ENCODE peak calls at places on chromosomes 7 and 10, in six cellular contexts. One of them, this sample, is unnamed.

GRCh38 chr10:31808258-31809218 is 120.1 kb downstream of the ARHGAP12 start:
- DNase-seq in PC-9: no peak
- DNase-seq in CD14-positive monocyte: no peak
- DNase-seq in Calu3: no peak
- DNase-seq in kidney epithelial cell: no peak
- DNase-seq in fibroblast of lung: peak; percentile 70
- DNase-seq in this sample: no peak

GRCh38 chr10:10587744-10588393 is 429.8 kb upstream of the CELF2 start:
- DNase-seq in kidney epithelial cell: no peak
- DNase-seq in PC-9: no peak
- DNase-seq in Calu3: no peak
- DNase-seq in CD14-positive monocyte: no peak
- DNase-seq in fibroblast of lung: no peak
- DNase-seq in this sample: no peak

GRCh38 chr10:86253171-86254072 is 113.2 kb downstream of the GRID1 start:
- DNase-seq in Calu3: no peak
- DNase-seq in PC-9: no peak
- DNase-seq in CD14-positive monocyte: no peak
- DNase-seq in kidney epithelial cell: no peak
- DNase-seq in fibroblast of lung: no peak
- DNase-seq in this sample: peak; percentile 79

GRCh38 chr7:135154734-135155133 is 6.9 kb downstream of the TMEM140 start:
- DNase-seq in CD14-positive monocyte: no peak
- DNase-seq in kidney epithelial cell: no peak
- DNase-seq in Calu3: no peak
- DNase-seq in fibroblast of lung: no peak
- DNase-seq in PC-9: no peak
- DNase-seq in this sample: no peak

GRCh38 chr10:4825456-4825867 is 545 bp upstream of the AKR1E2 start:
- DNase-seq in fibroblast of lung: no peak
- DNase-seq in PC-9: no peak
- DNase-seq in CD14-positive monocyte: no peak
- DNase-seq in kidney epithelial cell: no peak
- DNase-seq in Calu3: no peak
- DNase-seq in this sample: no peak

GRCh38 chr10:48331436-48331835 is 25.0 kb downstream of the MAPK8 start:
- DNase-seq in Calu3: no peak
- DNase-seq in kidney epithelial cell: no peak
- DNase-seq in fibroblast of lung: no peak
- DNase-seq in PC-9: peak; percentile 46
- DNase-seq in CD14-positive monocyte: no peak
- DNase-seq in this sample: no peak

GRCh38 chr10:121157998-121158397 is 306.8 kb downstream of the WDR11 start:
- DNase-seq in Calu3: peak; percentile 40
- DNase-seq in CD14-positive monocyte: peak; percentile 54
- DNase-seq in kidney epithelial cell: no peak
- DNase-seq in PC-9: no peak
- DNase-seq in fibroblast of lung: peak; percentile 65
- DNase-seq in this sample: no peak

GRCh38 chr7:42691030-42691639 is 220.7 kb downstream of the C7orf25 start:
- DNase-seq in kidney epithelial cell: peak; percentile 19
- DNase-seq in PC-9: no peak
- DNase-seq in Calu3: no peak
- DNase-seq in fibroblast of lung: peak; percentile 51
- DNase-seq in CD14-positive monocyte: no peak
- DNase-seq in this sample: no peak

GRCh38 chr10:131346456-131346855 is 34.9 kb upstream of the TCERG1L start:
- DNase-seq in kidney epithelial cell: no peak
- DNase-seq in CD14-positive monocyte: no peak
- DNase-seq in fibroblast of lung: no peak
- DNase-seq in PC-9: no peak
- DNase-seq in Calu3: no peak
- DNase-seq in this sample: no peak

GRCh38 chr7:117117172-117117571 is 163.9 kb downstream of the ST7 start:
- DNase-seq in PC-9: no peak
- DNase-seq in kidney epithelial cell: no peak
- DNase-seq in Calu3: no peak
- DNase-seq in CD14-positive monocyte: no peak
- DNase-seq in fibroblast of lung: no peak
- DNase-seq in this sample: no peak

GRCh38 chr7:120950026-120950538 is 495 bp upstream of the ING3 start:
- DNase-seq in CD14-positive monocyte: no peak
- DNase-seq in fibroblast of lung: no peak
- DNase-seq in kidney epithelial cell: no peak
- DNase-seq in Calu3: no peak
- DNase-seq in PC-9: no peak
- DNase-seq in this sample: no peak

GRCh38 chr7:51366930-51367613 is 50.5 kb upstream of the COBL start:
- DNase-seq in kidney epithelial cell: no peak
- DNase-seq in CD14-positive monocyte: no peak
- DNase-seq in fibroblast of lung: peak; percentile 40
- DNase-seq in PC-9: peak; percentile 61
- DNase-seq in Calu3: peak; percentile 76
- DNase-seq in this sample: no peak

GRCh38 chr7:115352375-115352774 is 430.5 kb downstream of the MDFIC start:
- DNase-seq in kidney epithelial cell: no peak
- DNase-seq in PC-9: no peak
- DNase-seq in CD14-positive monocyte: no peak
- DNase-seq in fibroblast of lung: peak; percentile 57
- DNase-seq in Calu3: no peak
- DNase-seq in this sample: no peak

GRCh38 chr7:100154651-100155491 is 3.7 kb downstream of the TRAPPC14 start:
- DNase-seq in CD14-positive monocyte: no peak
- DNase-seq in Calu3: no peak
- DNase-seq in PC-9: no peak
- DNase-seq in fibroblast of lung: no peak
- DNase-seq in kidney epithelial cell: no peak
- DNase-seq in this sample: no peak

GRCh38 chr7:2632717-2633537 is 1.1 kb downstream of the TTYH3 start:
- DNase-seq in fibroblast of lung: peak; percentile 72
- DNase-seq in Calu3: peak; percentile 73
- DNase-seq in PC-9: no peak
- DNase-seq in CD14-positive monocyte: peak; percentile 81
- DNase-seq in kidney epithelial cell: no peak
- DNase-seq in this sample: no peak

GRCh38 chr10:115936926-115937755 is 335.9 kb downstream of the GFRA1 start:
- DNase-seq in kidney epithelial cell: peak; percentile 25
- DNase-seq in CD14-positive monocyte: no peak
- DNase-seq in fibroblast of lung: peak; percentile 82
- DNase-seq in PC-9: no peak
- DNase-seq in Calu3: no peak
- DNase-seq in this sample: no peak

GRCh38 chr7:91883676-91884362 is 3.3 kb upstream of the MTERF1 start:
- DNase-seq in PC-9: no peak
- DNase-seq in Calu3: no peak
- DNase-seq in fibroblast of lung: peak; percentile 86
- DNase-seq in CD14-positive monocyte: no peak
- DNase-seq in kidney epithelial cell: no peak
- DNase-seq in this sample: no peak

GRCh38 chr10:11160982-11161554 is 143.4 kb downstream of the CELF2 start:
- DNase-seq in PC-9: no peak
- DNase-seq in CD14-positive monocyte: no peak
- DNase-seq in fibroblast of lung: no peak
- DNase-seq in Calu3: no peak
- DNase-seq in kidney epithelial cell: no peak
- DNase-seq in this sample: no peak

GRCh38 chr10:88041243-88042161 is 178.1 kb downstream of the PTEN start:
- DNase-seq in Calu3: no peak
- DNase-seq in fibroblast of lung: peak; percentile 78
- DNase-seq in PC-9: no peak
- DNase-seq in CD14-positive monocyte: no peak
- DNase-seq in kidney epithelial cell: no peak
- DNase-seq in this sample: no peak

GRCh38 chr7:105530546-105530945 is 1.5 kb upstream of the RINT1 start:
- DNase-seq in CD14-positive monocyte: no peak
- DNase-seq in Calu3: no peak
- DNase-seq in PC-9: no peak
- DNase-seq in kidney epithelial cell: no peak
- DNase-seq in fibroblast of lung: no peak
- DNase-seq in this sample: peak; percentile 35

GRCh38 chr7:78607099-78607498 is 808.5 kb downstream of the PHTF2 start:
- DNase-seq in PC-9: no peak
- DNase-seq in Calu3: peak; percentile 2
- DNase-seq in kidney epithelial cell: no peak
- DNase-seq in CD14-positive monocyte: no peak
- DNase-seq in fibroblast of lung: peak; percentile 6
- DNase-seq in this sample: no peak

GRCh38 chr10:89861584-89862287 is 160.3 kb downstream of the KIF20B start:
- DNase-seq in CD14-positive monocyte: no peak
- DNase-seq in Calu3: peak; percentile 11
- DNase-seq in fibroblast of lung: peak; percentile 88
- DNase-seq in PC-9: peak; percentile 42
- DNase-seq in kidney epithelial cell: peak; percentile 63
- DNase-seq in this sample: no peak

GRCh38 chr10:6843477-6843876 is 263.4 kb upstream of the PRKCQ start:
- DNase-seq in Calu3: no peak
- DNase-seq in kidney epithelial cell: no peak
- DNase-seq in CD14-positive monocyte: peak; percentile 56
- DNase-seq in fibroblast of lung: no peak
- DNase-seq in PC-9: no peak
- DNase-seq in this sample: no peak
- TF ChIP-seq CTCF in Calu3: no peak
- TF ChIP-seq CTCF in kidney epithelial cell: no peak
- TF ChIP-seq CTCF in CD14-positive monocyte: no peak
- TF ChIP-seq CTCF in fibroblast of lung: no peak
- TF ChIP-seq CTCF in PC-9: no peak
- TF ChIP-seq CTCF in this sample: peak; percentile 13

DNA sequence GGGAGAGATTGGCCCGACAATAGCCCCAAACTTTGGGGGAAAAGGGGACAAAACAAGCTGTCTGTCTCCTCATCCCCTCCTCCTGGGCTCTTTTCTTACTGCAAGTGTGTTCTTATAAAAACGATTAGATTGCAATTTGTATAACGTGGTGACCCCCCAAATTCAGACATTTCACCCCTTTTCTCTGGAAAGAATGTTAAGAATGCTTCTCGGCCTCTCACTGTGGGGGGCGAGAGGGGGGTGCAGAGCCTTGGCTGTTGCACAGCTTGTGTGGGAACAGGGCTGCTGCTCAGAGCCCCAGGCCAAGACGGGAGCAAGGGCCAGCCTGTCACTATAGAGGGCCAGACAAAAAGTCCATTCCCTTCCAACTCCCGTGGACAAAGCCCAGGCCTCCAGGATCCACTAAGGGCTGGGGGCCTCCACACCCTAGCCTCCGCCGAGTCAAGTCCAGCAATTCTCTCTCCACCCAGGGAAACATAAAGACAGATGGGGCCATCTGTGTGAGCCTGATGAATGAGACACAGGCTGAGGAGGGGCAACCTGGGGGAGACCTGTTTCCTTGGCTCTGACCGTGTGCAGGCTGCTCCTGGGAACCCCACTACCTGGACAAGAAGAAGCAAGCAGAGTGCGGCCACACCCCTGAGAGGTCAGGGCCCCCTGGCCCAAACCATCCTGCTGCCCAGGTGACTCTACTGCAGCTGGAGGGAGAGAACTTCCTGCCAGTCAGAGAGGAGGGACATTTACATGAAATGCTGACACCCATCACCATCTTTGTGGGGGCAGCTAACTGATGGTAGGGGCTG is 27.0 kb downstream of the DPCD start:
- DNase-seq in PC-9: no peak
- DNase-seq in CD14-positive monocyte: no peak
- DNase-seq in fibroblast of lung: no peak
- DNase-seq in kidney epithelial cell: no peak
- DNase-seq in Calu3: no peak
- DNase-seq in this sample: no peak
- TF ChIP-seq CTCF in PC-9: no peak
- TF ChIP-seq CTCF in CD14-positive monocyte: no peak
- TF ChIP-seq CTCF in fibroblast of lung: no peak
- TF ChIP-seq CTCF in kidney epithelial cell: no peak
- TF ChIP-seq CTCF in Calu3: no peak
- TF ChIP-seq CTCF in this sample: peak; percentile 17

GRCh38 chr7:503046-503574 is 16.5 kb downstream of the PDGFA start:
- DNase-seq in PC-9: no peak
- DNase-seq in fibroblast of lung: no peak
- DNase-seq in kidney epithelial cell: no peak
- DNase-seq in Calu3: no peak
- DNase-seq in CD14-positive monocyte: no peak
- DNase-seq in this sample: peak; percentile 48
- TF ChIP-seq CTCF in PC-9: no peak
- TF ChIP-seq CTCF in fibroblast of lung: no peak
- TF ChIP-seq CTCF in kidney epithelial cell: peak; percentile 24
- TF ChIP-seq CTCF in Calu3: no peak
- TF ChIP-seq CTCF in CD14-positive monocyte: no peak
- TF ChIP-seq CTCF in this sample: peak; percentile 12

GRCh38 chr7:107914834-107915233 is 23.9 kb downstream of the DLD start:
- DNase-seq in fibroblast of lung: no peak
- DNase-seq in CD14-positive monocyte: no peak
- DNase-seq in PC-9: no peak
- DNase-seq in kidney epithelial cell: no peak
- DNase-seq in Calu3: no peak
- DNase-seq in this sample: no peak
- TF ChIP-seq CTCF in fibroblast of lung: no peak
- TF ChIP-seq CTCF in CD14-positive monocyte: no peak
- TF ChIP-seq CTCF in PC-9: no peak
- TF ChIP-seq CTCF in kidney epithelial cell: no peak
- TF ChIP-seq CTCF in Calu3: no peak
- TF ChIP-seq CTCF in this sample: no peak

DNA sequence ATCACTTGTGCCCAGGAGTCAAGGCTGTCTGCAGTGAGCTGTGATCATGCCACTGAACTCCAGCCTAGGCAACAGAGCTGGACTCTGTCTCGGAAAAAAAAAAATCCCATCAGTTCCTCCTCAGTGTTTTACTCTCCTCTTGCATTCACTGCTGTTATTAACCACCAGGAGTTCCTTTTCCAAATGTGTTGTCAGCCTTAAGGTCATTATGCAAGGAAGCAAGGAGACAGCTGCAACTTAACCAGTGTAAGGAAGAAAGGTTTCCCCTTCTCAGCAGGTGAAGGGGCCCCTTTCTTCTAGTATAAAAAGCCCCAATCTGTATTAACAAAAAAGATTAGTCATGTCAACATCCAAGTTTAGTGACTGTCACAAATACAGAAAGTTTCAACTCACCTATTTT is 86.6 kb upstream of the LEP start:
- DNase-seq in Calu3: no peak
- DNase-seq in fibroblast of lung: no peak
- DNase-seq in CD14-positive monocyte: no peak
- DNase-seq in PC-9: no peak
- DNase-seq in kidney epithelial cell: no peak
- DNase-seq in this sample: no peak
- TF ChIP-seq CTCF in Calu3: no peak
- TF ChIP-seq CTCF in fibroblast of lung: no peak
- TF ChIP-seq CTCF in CD14-positive monocyte: no peak
- TF ChIP-seq CTCF in PC-9: no peak
- TF ChIP-seq CTCF in kidney epithelial cell: no peak
- TF ChIP-seq CTCF in this sample: no peak